ENCODE peak calls at places on chromosomes 2 and 18, in four cellular contexts. G is IMR-90, E is mesenchymal stem cell, Q is mesendoderm. U is an unnamed sample. For H3K4me1, the result is how much of the 10 kb centered on the place peaks cover.

GRCh38 chr2:181122601-181123000 is 142.2 kb downstream of the UBE2E3 start:
- DNase-seq in G (no peak), Q (no peak), E (no peak), U (no peak)

GRCh38 chr2:208792766-208793165 is 386.2 kb downstream of the PTH2R start:
- DNase-seq in E (no peak), G (no peak), Q (no peak), U (no peak)

GRCh38 chr2:98382739-98383138 is 36.5 kb downstream of the CNGA3 start:
- DNase-seq in G (no peak), E (no peak), Q (no peak), U (no peak)

GRCh38 chr18:60549338-60549960 is 176.9 kb upstream of the MC4R start:
- DNase-seq in E (peak), G (peak), Q (peak), U (peak)

GRCh38 chr2:148674063-148675020 is 29.8 kb downstream of the EPC2 start:
- DNase-seq in Q (peak), G (peak), E (peak), U (peak)

GRCh38 chr2:7018767-7019166 is 101.6 kb downstream of the RNF144A start:
- DNase-seq in E (no peak), Q (no peak), G (no peak), U (no peak)

GRCh38 chr2:101736233-101736632 is 38.7 kb downstream of the MAP4K4 start:
- DNase-seq in E (no peak), Q (no peak), G (no peak), U (no peak)

GRCh38 chr2:209666296-209666695 is 105.3 kb upstream of the UNC80 start:
- DNase-seq in G (no peak), E (no peak), Q (no peak), U (no peak)

GRCh38 chr2:240298803-240299709 is 136.4 kb upstream of the GPC1 start:
- DNase-seq in E (no peak), G (no peak), Q (no peak), U (no peak)

GRCh38 chr2:119126650-119127049 is 31.9 kb downstream of the C1QL2 start:
- DNase-seq in E (no peak), Q (peak), G (no peak), U (peak)

GRCh38 chr2:173934895-173935294 is 30.3 kb downstream of the SP3 start:
- DNase-seq in Q (no peak), E (no peak), G (no peak), U (no peak)

GRCh38 chr2:37698931-37699481 is 27.6 kb upstream of the CDC42EP3 start:
- DNase-seq in E (no peak), G (peak), Q (no peak), U (no peak)

GRCh38 chr2:98478861-98479770 is 34.5 kb downstream of the INPP4A start:
- DNase-seq in Q (no peak), E (no peak), G (no peak), U (no peak)

GRCh38 chr2:199383006-199383405 is 74.7 kb downstream of the SATB2 start:
- DNase-seq in E (no peak), G (no peak), Q (no peak), U (no peak)

GRCh38 chr2:101125374-101125773 is 25.8 kb downstream of the TBC1D8 start:
- DNase-seq in G (no peak), E (peak), Q (no peak), U (no peak)

GRCh38 chr2:196902828-196903227 is 23.7 kb downstream of the PGAP1 start:
- DNase-seq in E (no peak), Q (no peak), G (peak), U (no peak)

GRCh38 chr18:21115519-21116411 is 4.2 kb upstream of the ROCK1 start:
- DNase-seq in E (peak), Q (peak), G (peak), U (no peak)

GRCh38 chr2:165872101-165872791 is 78.2 kb upstream of the GALNT3 start:
- DNase-seq in G (peak), E (no peak), Q (no peak), U (no peak)

GRCh38 chr18:59885579-59886163 is 14.1 kb upstream of the PMAIP1 start:
- DNase-seq in G (peak), Q (no peak), E (peak), U (no peak)

GRCh38 chr2:42456126-42456839 is 37.5 kb downstream of the KCNG3 start:
- DNase-seq in G (no peak), Q (no peak), E (no peak), U (no peak)

GRCh38 chr2:54471221-54471711 is 15.1 kb downstream of the SPTBN1 start:
- DNase-seq in G (peak), E (peak), Q (no peak), U (no peak)

GRCh38 chr2:166351319-166351718 is 24.4 kb downstream of the SCN9A start:
- DNase-seq in G (peak), E (peak), Q (no peak), U (no peak)

GRCh38 chr18:24731981-24732380 is 271.5 kb downstream of the HRH4 start:
- DNase-seq in Q (no peak), E (no peak), G (peak), U (no peak)

GRCh38 chr2:170878505-170878904 is 50.5 kb upstream of the GORASP2 start:
- DNase-seq in E (peak), Q (no peak), G (no peak), U (no peak)

GRCh38 chr2:118806797-118807667 is 40.4 kb downstream of the EN1 start:
- DNase-seq in Q (peak), G (no peak), E (no peak), U (no peak)

GRCh38 chr2:44470151-44470550 is 108.4 kb downstream of the CAMKMT start:
- DNase-seq in G (no peak), E (no peak), Q (no peak), U (no peak)

GRCh38 chr2:143730155-143730949 is 601.1 kb downstream of the ARHGAP15 start:
- DNase-seq in G (peak), Q (no peak), E (peak), U (no peak)

GRCh38 chr2:165417009-165417408 is 52.5 kb upstream of the CSRNP3 start:
- DNase-seq in Q (peak), G (no peak), E (no peak), U (no peak)

GRCh38 chr2:119307419-119308140 is 59.1 kb downstream of the C2orf76 start:
- DNase-seq in E (no peak), G (no peak), Q (no peak), U (no peak)

GRCh38 chr2:167954500-167954899 is 292.9 kb downstream of the STK39 start:
- DNase-seq in E (no peak), Q (no peak), G (no peak), U (no peak)

GRCh38 chr2:175595139-175595538 is 406.9 kb downstream of the LNPK start:
- DNase-seq in E (no peak), G (no peak), Q (no peak), U (no peak)

GRCh38 chr2:215143458-215143857 is 5.0 kb upstream of the ABCA12 start:
- DNase-seq in E (no peak), Q (no peak), G (no peak), U (no peak)

GRCh38 chr2:11022874-11023273 is 111.1 kb downstream of the KCNF1 start:
- DNase-seq in G (no peak), Q (peak), E (no peak), U (no peak)

GRCh38 chr18:64183674-64184073 is 34.8 kb upstream of the LINC00305 start:
- DNase-seq in G (no peak), Q (no peak), E (no peak), U (no peak)

GRCh38 chr18:64175432-64175831 is 26.5 kb upstream of the LINC00305 start:
- DNase-seq in Q (no peak), G (no peak), E (no peak), U (no peak)

DNA sequence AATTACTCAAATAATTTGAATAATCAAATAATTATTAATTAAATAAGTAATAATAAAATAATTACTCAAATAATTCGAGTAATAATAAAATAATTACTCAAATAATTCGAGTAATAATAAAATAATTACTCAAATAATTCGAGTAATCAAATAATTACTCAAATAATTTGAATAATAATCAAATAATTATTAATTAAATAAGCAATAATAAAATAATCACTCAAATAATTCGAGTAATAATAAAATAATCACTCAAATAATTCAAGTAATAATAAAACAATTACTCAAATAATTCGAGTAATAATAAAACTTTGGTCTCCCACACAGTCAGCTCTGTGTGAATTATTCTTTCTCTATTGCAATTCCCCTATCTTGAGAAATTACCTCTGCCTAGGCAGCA is 30.0 kb upstream of the LINC00305 start:
- DNase-seq in Q (no peak), E (no peak), G (no peak), U (no peak)
- H2BK5ac ChIP-seq in Q (no peak), E (no peak), G (no peak), U (no peak)

DNA sequence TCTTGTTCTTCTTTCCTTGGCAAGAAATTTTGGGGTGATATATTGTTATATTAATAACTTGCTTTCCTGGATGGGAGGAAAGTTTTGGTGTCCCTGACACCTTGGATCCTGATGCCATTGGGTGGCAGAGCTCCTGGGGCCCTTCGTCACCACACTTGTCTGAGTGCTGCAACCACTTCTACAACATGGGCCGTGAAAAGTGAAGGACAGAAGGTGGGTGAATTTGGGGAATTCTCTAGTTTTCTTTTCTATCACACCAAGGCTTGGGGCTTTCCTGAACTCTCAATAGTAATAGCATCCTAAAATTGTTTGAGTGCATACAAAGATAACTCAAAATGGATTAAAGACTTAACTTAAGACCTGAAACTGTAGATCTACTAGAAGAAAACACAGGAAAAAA is 10.0 kb downstream of the ACOXL start:
- DNase-seq in Q (no peak), G (no peak), E (no peak), U (no peak)
- H3K4me1 ChIP-seq in Q (under half), G (under half), E (under half), U (under half)

DNA sequence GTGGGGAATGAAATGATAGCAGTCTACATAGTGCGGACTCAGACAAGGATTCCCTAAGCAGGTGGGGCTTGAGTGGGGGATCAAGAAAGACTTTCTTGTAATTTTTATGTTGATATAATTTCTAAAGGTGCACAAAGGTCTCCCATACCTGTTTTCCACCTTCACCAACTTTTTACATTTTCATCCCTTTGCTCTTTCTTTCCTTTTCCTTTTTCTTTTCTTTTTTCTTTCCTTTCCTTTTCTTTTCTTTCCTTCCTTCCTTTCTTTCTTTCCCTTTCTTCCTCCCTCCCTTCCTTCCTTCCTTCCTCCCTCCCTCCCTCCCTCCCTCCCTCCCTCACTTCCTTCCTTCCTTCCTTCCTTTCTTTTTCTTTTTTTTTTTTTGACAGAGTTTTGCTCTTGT is 10.1 kb upstream of the TRMT61B start:
- DNase-seq in E (no peak), Q (no peak), G (no peak), U (no peak)
- H2BK5ac ChIP-seq in E (no peak), Q (no peak), G (no peak), U (no peak)

GRCh38 chr2:112636605-112637288 is 9.0 kb upstream of the SLC20A1 start:
- DNase-seq in Q (no peak), G (no peak), E (no peak), U (no peak)
- H3K4me1 ChIP-seq in Q (under half), G (under half), E (under half), U (under half)

DNA sequence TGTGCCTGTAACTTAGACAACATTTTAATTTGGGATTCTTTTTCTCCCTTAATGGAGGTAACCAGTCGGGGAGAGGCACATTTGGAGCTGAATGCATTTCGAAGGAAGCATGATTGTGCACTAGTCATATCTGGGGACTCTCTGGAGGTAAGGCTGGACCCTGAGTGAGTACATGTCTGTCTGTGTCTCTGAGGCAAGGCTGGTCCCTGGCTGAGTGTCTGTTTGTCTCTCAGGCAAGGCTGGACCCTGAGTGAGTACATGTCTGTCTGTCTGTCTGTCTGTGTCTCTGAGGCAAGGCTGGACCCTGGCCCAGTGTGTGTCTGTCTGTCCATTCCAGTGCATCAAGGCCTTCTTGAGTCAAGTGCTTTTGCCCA is 51.5 kb upstream of the NFATC1 start:
- DNase-seq in Q (no peak), G (no peak), E (no peak), U (no peak)
- H2BK5ac ChIP-seq in Q (no peak), G (no peak), E (no peak), U (peak)

U was measured in neuronal stem cell.